ENCODE peak calls at places on chromosomes 11 and 22, in four cellular contexts. D is suprapubic skin, C is endothelial cell of umbilical vein, E is GM23338. J is an unnamed sample.

GRCh38 chr22:30705710-30706651 is 11.3 kb downstream of the OSBP2 start:
- DNase-seq in D (no peak), C (no peak), E (no peak), J (no peak)

GRCh38 chr11:5383576-5383975 is at the start of gene OR51M1:
- DNase-seq in D (no peak), C (no peak), E (no peak), J (no peak)

GRCh38 chr11:23543651-23544216 is 683.5 kb upstream of the CCDC179 start:
- DNase-seq in D (no peak), C (peak; percentile 53), E (no peak), J (no peak)

GRCh38 chr22:20141186-20142077 is 9.4 kb downstream of the CCDC188 start:
- DNase-seq in D (no peak), C (no peak), E (no peak), J (no peak)

GRCh38 chr11:126080206-126080941 is 17.7 kb upstream of the CDON start:
- DNase-seq in D (no peak), C (no peak), E (no peak), J (peak; percentile 76)

GRCh38 chr11:130089669-130090063 is 20.0 kb downstream of the APLP2 start:
- DNase-seq in D (no peak), C (no peak), E (no peak), J (no peak)

GRCh38 chr22:45090364-45090960 is 73.3 kb upstream of the NUP50 start:
- DNase-seq in D (no peak), C (no peak), E (peak; percentile 85), J (no peak)

GRCh38 chr22:38718414-38718813 is 12.7 kb downstream of the GTPBP1 start:
- DNase-seq in D (no peak), C (peak; percentile 88), E (peak; percentile 78), J (peak; percentile 59)

GRCh38 chr11:44805152-44805461 is 78.3 kb downstream of the TSPAN18 start:
- DNase-seq in D (no peak), C (no peak), E (peak; percentile 34), J (no peak)

DNA sequence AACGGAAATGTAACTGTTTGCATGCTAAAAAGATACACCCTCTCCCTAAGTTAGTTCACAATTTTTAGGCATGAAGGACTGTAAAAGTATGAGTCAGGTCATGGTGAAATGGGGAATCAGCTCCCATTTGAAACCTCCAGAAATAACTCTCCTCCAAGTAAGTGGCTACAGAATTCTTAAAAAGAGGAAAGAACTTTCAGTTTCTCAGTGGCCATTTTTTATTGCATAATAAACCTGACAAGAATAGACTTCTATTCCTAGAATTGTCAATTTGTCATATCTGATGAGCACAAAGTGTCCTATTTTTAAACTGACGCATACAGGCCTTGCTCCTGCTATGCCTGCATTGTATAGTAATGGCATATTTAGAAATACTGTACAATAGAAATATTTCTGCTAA is 612.2 kb downstream of the CNTN5 start:
- DNase-seq in D (no peak), C (no peak), E (no peak), J (no peak)
- TF ChIP-seq POLR2AphosphoS5 in D (no peak), C (no peak), E (no peak), J (no peak)

DNA sequence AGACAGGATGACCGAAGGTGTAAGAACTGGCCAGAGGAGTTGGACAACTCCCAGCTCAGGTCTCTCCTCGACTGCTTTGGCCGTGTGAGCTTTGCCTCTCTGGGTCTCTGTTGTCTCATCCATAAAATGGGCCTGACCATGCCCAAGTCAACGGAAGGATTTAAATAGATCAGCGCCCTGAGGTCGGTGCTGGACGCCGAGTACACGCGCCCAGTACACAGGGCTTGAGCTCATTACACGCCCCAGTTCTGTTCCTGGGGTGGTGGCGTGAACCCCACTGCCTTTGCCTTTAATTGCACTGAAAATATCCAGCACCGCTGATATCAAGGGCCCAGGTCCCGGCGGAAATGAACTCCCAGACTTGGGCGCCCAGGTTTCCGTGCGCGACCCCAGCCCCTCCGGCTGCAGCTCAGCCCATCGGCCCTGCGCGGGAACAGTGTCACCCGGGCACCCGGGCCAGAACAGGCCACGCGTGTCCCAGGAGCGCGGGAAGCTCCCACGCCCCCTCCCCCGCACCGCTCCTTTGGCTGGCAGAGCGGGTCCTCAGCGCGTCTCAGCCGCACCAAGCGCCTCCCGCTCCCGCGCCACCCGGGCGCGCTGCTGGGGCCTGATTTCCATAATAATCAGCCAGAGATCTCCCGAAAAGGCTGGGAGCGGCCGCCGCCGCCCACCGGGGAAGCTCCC is 42.2 kb downstream of the CYTH4 start:
- DNase-seq in D (no peak), C (no peak), E (peak; percentile 50), J (no peak)
- H3K27me3 ChIP-seq in D (peaks cover 83% of the 10 kb centered on the region), C (no peaks in the 10 kb centered on the region), E (peaks cover 34% of the 10 kb centered on the region), J (peaks cover 3% of the 10 kb centered on the region)

GRCh38 chr11:77994434-77995362 is at the start of gene INTS4:
- DNase-seq in D (peak; percentile 99), C (peak; percentile 100), E (peak; percentile 100), J (peak; percentile 99)
- TF ChIP-seq POLR2AphosphoS5 in D (peak; percentile 26), C (no peak), E (peak; percentile 51), J (peak; percentile 98)

GRCh38 chr11:17748761-17749721 is 14.5 kb downstream of the KCNC1 start:
- DNase-seq in D (peak; percentile 40), C (no peak), E (no peak), J (no peak)
- H3K27me3 ChIP-seq in D (peaks cover 20% of the 10 kb centered on the region), C (no peaks in the 10 kb centered on the region), E (no peaks in the 10 kb centered on the region), J (no peaks in the 10 kb centered on the region)

DNA sequence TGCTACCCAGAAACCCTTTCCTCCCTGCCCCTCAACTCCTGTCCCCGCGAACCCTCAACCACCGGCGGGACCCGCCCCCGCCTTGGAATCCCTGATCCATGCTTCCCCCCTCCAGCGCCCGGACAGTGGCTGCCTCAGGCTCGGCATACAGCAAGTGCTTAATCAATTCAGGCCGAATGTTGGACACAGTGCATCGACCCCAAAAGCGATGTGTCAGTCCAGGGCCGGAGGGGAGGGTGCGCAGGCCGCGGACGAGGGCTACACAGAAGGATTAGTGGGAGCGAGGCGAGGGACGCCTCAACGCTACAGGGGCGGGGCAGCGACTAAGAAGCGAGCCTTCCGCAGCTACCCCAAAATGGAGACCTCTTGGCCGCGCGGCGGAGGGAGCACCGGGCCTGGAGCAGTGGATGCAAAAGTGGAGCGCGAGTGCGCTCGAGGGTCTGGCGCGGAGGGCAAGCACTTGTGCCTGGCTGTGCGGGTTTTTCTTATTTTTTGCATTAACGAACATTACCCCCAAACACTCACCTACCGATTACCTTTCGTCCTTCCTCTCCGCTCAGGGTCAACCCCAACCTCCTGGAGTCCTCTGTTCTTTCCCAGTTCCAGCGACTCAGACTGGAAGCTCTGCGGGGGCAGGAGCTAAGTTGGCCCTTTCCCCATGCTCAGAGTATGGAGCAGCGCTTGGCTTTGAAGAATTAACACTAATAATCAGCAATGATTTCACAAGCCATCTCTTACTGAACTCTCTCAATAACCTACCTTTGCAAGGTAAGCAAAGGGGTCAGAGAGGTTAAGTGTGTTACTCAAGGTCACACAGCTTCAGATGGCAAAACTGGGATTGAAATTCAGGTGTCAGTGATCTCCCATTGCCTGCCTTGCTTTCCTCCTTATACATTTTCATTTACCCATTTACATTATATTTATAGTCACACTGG is 30.1 kb upstream of the WNT11 start:
- DNase-seq in D (no peak), C (no peak), E (peak; percentile 86), J (peak; percentile 50)
- TF ChIP-seq POLR2AphosphoS5 in D (no peak), C (no peak), E (peak; percentile 66), J (no peak)

GRCh38 chr11:69638941-69639681 is 1.8 kb upstream of the CCND1 start:
- DNase-seq in D (peak; percentile 96), C (peak; percentile 94), E (peak; percentile 99), J (peak; percentile 96)
- H3K27me3 ChIP-seq in D (peaks cover 8% of the 10 kb centered on the region), C (no peaks in the 10 kb centered on the region), E (peaks cover 51% of the 10 kb centered on the region), J (no peaks in the 10 kb centered on the region)

DNA sequence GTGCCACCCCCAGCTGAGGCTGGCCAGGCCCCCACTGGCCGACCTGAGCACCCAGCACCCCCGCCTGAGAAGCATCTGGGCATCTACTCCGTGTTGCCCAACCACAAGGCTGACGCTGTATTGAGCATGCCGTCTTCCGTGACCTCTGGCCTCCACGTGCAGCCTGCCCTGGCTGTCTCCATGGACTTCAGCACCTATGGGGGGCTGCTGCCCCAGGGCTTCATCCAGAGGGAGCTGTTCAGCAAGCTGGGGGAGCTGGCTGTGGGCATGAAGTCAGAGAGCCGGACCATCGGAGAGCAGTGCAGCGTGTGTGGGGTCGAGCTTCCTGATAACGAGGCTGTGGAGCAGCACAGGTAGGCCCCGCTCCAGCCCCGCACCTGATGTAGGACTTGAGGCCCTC is 4.7 kb downstream of the ZBTB16 start:
- DNase-seq in D (no peak), C (no peak), E (no peak), J (no peak)
- TF ChIP-seq POLR2AphosphoS5 in D (no peak), C (no peak), E (no peak), J (peak; percentile 22)

GRCh38 chr11:18792827-18793226 is 1.2 kb upstream of the PTPN5 start:
- DNase-seq in D (no peak), C (no peak), E (no peak), J (no peak)
- H3K27me3 ChIP-seq in D (peaks cover 75% of the 10 kb centered on the region), C (peaks cover 63% of the 10 kb centered on the region), E (peaks cover 51% of the 10 kb centered on the region), J (peaks cover 14% of the 10 kb centered on the region)

J was measured in prostate gland.